ENCODE peak calls at places on chromosomes 3 and 15, in nine cellular contexts. A is hippocampal formation; G is foreskin fibroblast; U is RPMI8226; T is brain microvascular endothelial cell; B is NCI-H524; K is activated CD4-positive, alpha-beta T cell treated with anti-CD3 and anti-CD28 coated beads, Interleukin-2, amount 50 U/mL, for 1 hour; Q is SK-N-DZ; S is HEK293T. H is an unnamed sample.

GRCh38 chr3:189967254-189967865 is 153.3 kb downstream of the P3H2 start:
- DNase-seq in A (no peak), G (peak), U (peak), T (peak), B (peak), K (no peak), Q (peak), S (peak), H (peak)

GRCh38 chr3:181725830-181726229 is 14.1 kb downstream of the SOX2 start:
- DNase-seq in A (peak), G (no peak), U (no peak), T (no peak), B (no peak), K (no peak), Q (no peak), S (no peak), H (no peak)

GRCh38 chr3:102258666-102259227 is 176.1 kb upstream of the ZPLD1 start:
- DNase-seq in A (no peak), G (no peak), U (no peak), T (no peak), B (no peak), K (no peak), Q (no peak), S (no peak), H (no peak)

GRCh38 chr15:52040167-52040900 is 21.3 kb downstream of the MAPK6 start:
- DNase-seq in A (no peak), G (no peak), U (peak), T (no peak), B (no peak), K (no peak), Q (no peak), S (no peak), H (peak)

GRCh38 chr3:186381424-186382216 is 19.6 kb upstream of the DGKG start:
- DNase-seq in A (no peak), G (no peak), U (peak), T (no peak), B (no peak), K (no peak), Q (no peak), S (no peak), H (no peak)

GRCh38 chr3:106542101-106542769 is 673.4 kb upstream of the CBLB start:
- DNase-seq in A (no peak), G (no peak), U (no peak), T (no peak), B (no peak), K (no peak), Q (no peak), S (no peak), H (no peak)

GRCh38 chr3:131794766-131795381 is 239.9 kb downstream of the CPNE4 start:
- DNase-seq in A (peak), G (peak), U (peak), T (peak), B (peak), K (no peak), Q (peak), S (peak), H (peak)

GRCh38 chr3:8464668-8465067 is 37.0 kb upstream of the LMCD1 start:
- DNase-seq in A (no peak), G (no peak), U (no peak), T (no peak), B (no peak), K (no peak), Q (no peak), S (no peak), H (no peak)

GRCh38 chr3:143697975-143698374 is 150.3 kb downstream of the SLC9A9 start:
- DNase-seq in A (no peak), G (no peak), U (no peak), T (no peak), B (no peak), K (no peak), Q (no peak), S (no peak), H (no peak)

GRCh38 chr3:58008140-58009025 is at the start of gene FLNB:
- DNase-seq in A (peak), G (peak), U (peak), T (peak), B (peak), K (peak), Q (peak), S (peak), H (peak)

GRCh38 chr3:178802259-178802658 is 266.0 kb downstream of the KCNMB2 start:
- DNase-seq in A (no peak), G (no peak), U (no peak), T (no peak), B (no peak), K (no peak), Q (no peak), S (no peak), H (no peak)

GRCh38 chr3:10352146-10352911 is 31.4 kb upstream of the SEC13 start:
- DNase-seq in A (no peak), G (peak), U (no peak), T (peak), B (no peak), K (no peak), Q (no peak), S (peak), H (no peak)

GRCh38 chr3:171028025-171028778 is 1.7 kb upstream of the SLC2A2 start:
- DNase-seq in A (no peak), G (peak), U (no peak), T (peak), B (peak), K (no peak), Q (peak), S (no peak), H (no peak)

GRCh38 chr3:24952388-24952787 is 457.7 kb upstream of the THRB start:
- DNase-seq in A (no peak), G (no peak), U (no peak), T (no peak), B (no peak), K (no peak), Q (no peak), S (no peak), H (no peak)

GRCh38 chr15:74565381-74566085 is 24.5 kb downstream of the ARID3B start:
- DNase-seq in A (no peak), G (no peak), U (no peak), T (no peak), B (peak), K (no peak), Q (peak), S (no peak), H (no peak)

GRCh38 chr3:123706871-123707270 is 122.0 kb upstream of the HACD2 start:
- DNase-seq in A (no peak), G (no peak), U (no peak), T (no peak), B (no peak), K (no peak), Q (no peak), S (no peak), H (no peak)

GRCh38 chr15:69059170-69059943 is 44.9 kb downstream of the NOX5 start:
- DNase-seq in A (peak), G (peak), U (peak), T (peak), B (peak), K (peak), Q (peak), S (peak), H (peak)

GRCh38 chr3:177960722-177961121 is 575.5 kb upstream of the KCNMB2 start:
- DNase-seq in A (no peak), G (no peak), U (no peak), T (no peak), B (no peak), K (no peak), Q (no peak), S (no peak), H (no peak)

GRCh38 chr3:117892431-117892841 is 1142.2 kb downstream of the IGSF11 start:
- DNase-seq in A (no peak), G (peak), U (no peak), T (no peak), B (no peak), K (no peak), Q (no peak), S (no peak), H (no peak)

GRCh38 chr3:16523778-16524177 is 10.3 kb upstream of the RFTN1 start:
- DNase-seq in A (no peak), G (no peak), U (no peak), T (peak), B (no peak), K (no peak), Q (no peak), S (no peak), H (no peak)

GRCh38 chr3:54772707-54773106 is 155.2 kb downstream of the LRTM1 start:
- DNase-seq in A (no peak), G (no peak), U (no peak), T (no peak), B (no peak), K (no peak), Q (no peak), S (no peak), H (no peak)

GRCh38 chr3:116579843-116580242 is 129.7 kb upstream of the TUSC7 start:
- DNase-seq in A (no peak), G (no peak), U (peak), T (peak), B (no peak), K (no peak), Q (peak), S (peak), H (no peak)